ENCODE peak calls at places on chromosomes 12 and 14, in four cellular contexts. Q, U, L and E are unnamed samples.

GRCh38 chr14:40164083-40164482 is 731.9 kb upstream of the FBXO33 start:
- DNase-seq in U (no peak), L (no peak), Q (no peak), E (no peak)

GRCh38 chr14:50083467-50084337 is 32.7 kb downstream of the VCPKMT start:
- DNase-seq in Q (no peak), L (no peak), U (no peak), E (no peak)

GRCh38 chr14:32808574-32809098 is 130.0 kb upstream of the NPAS3 start:
- DNase-seq in Q (no peak), U (no peak), L (no peak), E (no peak)

GRCh38 chr14:66959437-66960050 is 229.7 kb upstream of the GARIN2 start:
- DNase-seq in Q (no peak), U (no peak), L (no peak), E (no peak)

GRCh38 chr12:101298426-101298825 is 18.5 kb downstream of the UTP20 start:
- DNase-seq in L (no peak), U (no peak), Q (no peak), E (no peak)

GRCh38 chr12:105960319-105961076 is 178.3 kb downstream of the NUAK1 start:
- DNase-seq in U (no peak), L (no peak), Q (no peak), E (no peak)

GRCh38 chr12:122902854-122903703 is 7.2 kb upstream of the VPS37B start:
- DNase-seq in U (no peak), Q (no peak), L (no peak), E (no peak)

GRCh38 chr12:19388131-19388549 is 51.2 kb upstream of the AEBP2 start:
- DNase-seq in L (no peak), Q (no peak), U (no peak), E (no peak)

GRCh38 chr12:54429014-54429471 is 10.0 kb upstream of the ITGA5 start:
- DNase-seq in U (no peak), Q (no peak), L (no peak), E (peak; percentile 5)

DNA sequence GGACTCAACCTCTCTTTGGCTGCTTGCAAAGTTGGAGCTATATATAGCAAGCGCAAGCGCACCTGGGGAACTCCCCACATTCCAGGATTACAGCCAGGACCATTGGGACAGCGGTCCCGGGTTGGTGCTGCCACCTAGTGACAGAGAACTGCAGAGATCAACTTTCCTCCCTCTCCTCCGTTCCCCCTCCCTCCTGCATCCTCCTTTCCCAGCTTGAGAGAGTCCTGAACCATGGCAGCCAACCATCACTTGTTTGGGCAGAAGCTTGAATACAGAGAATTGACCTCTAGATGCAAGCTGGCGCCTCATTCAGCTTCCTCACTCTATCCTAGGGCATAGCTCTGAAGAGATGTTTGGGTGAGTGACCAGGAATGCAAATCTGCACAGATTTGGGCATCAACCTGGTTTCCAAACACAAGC is 17.4 kb upstream of the FLVCR2 start:
- DNase-seq in Q (peak; percentile 62), U (peak; percentile 90), L (no peak), E (peak; percentile 67)
- TF ChIP-seq MYC in Q (no peak), U (no peak), L (no peak), E (no peak)

DNA sequence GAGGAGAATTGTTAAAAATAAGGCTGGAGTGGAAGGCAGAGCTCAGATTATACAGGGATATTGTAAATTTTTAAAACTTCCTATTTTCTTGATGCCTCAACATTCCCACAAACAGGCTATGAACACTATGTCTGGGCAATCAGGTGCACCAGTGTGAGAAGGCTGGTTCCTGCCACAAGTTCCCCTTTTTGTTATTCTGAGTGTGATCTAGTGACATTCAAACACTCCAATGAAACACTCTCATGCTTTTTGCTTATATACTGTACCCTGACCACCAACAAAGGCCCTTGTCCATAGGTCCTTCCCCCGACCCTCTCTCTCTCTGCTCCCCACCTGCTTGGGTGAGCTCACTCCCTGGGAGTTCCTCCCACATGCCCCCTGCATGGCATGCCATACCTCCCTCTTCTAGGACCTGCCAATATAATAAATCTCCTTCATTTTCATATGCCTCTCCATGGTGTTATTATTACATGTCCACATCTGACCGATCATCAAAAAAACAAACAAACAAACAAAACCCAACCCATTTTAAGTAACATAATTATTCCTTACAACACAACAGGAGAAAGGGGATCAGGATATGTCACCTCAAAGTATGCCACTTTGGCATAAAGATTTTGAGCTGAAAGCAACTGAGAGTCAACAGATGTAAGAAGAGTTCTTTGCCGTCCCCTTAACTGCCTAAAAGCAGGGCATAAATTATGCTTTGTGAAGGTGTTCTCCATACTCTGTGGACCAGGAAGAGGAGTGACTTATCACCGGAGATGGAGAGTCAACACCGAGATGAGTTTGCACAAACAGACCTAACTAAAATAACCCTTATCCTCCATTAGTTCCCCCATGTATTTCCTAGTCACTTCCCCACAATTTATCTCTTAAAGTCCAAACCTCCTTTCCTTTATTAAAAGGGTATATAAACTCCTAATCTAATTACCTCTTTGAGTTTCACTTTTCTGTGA is 42.5 kb upstream of the CATSPERB start:
- DNase-seq in Q (peak; percentile 30), L (no peak), U (no peak), E (no peak)
- TF ChIP-seq POLR2AphosphoS2 in Q (no peak), L (no peak), U (no peak), E (no peak)

GRCh38 chr12:89593873-89594272 is 68.0 kb upstream of the POC1B start:
- DNase-seq in U (no peak), Q (no peak), L (no peak), E (no peak)
- TF ChIP-seq MYC in U (no peak), Q (no peak), L (no peak), E (no peak)

GRCh38 chr12:73341559-73342247 is 1069.5 kb downstream of the TRHDE start:
- DNase-seq in U (no peak), L (no peak), Q (no peak), E (no peak)
- TF ChIP-seq POLR2AphosphoS2 in U (no peak), L (no peak), Q (no peak), E (no peak)

GRCh38 chr12:69508581-69508980 is 38.4 kb downstream of the FRS2 start:
- DNase-seq in Q (no peak), L (no peak), U (no peak), E (no peak)

GRCh38 chr12:69510176-69510827 is 40.1 kb downstream of the FRS2 start:
- DNase-seq in U (no peak), Q (no peak), L (no peak), E (no peak)

GRCh38 chr12:69511016-69511415 is 40.8 kb downstream of the FRS2 start:
- DNase-seq in Q (no peak), L (no peak), U (no peak), E (no peak)

GRCh38 chr12:69508091-69508490 is 37.9 kb downstream of the FRS2 start:
- DNase-seq in L (no peak), Q (no peak), U (no peak), E (no peak)

GRCh38 chr12:69509308-69509736 is 39.1 kb downstream of the FRS2 start:
- DNase-seq in L (no peak), Q (peak; percentile 16), U (no peak), E (no peak)
- TF ChIP-seq MYC in L (no peak), Q (no peak), U (no peak), E (no peak)

GRCh38 chr12:2267624-2268477 is 215.1 kb downstream of the CACNA1C start:
- DNase-seq in Q (no peak), L (no peak), U (no peak), E (no peak)
- TF ChIP-seq POLR2AphosphoS2 in Q (no peak), L (no peak), U (no peak), E (no peak)